ENCODE peak calls at places on chromosomes 6 and 20, in eight cellular contexts. V is ovary, F is HL-60, W is choroid plexus epithelial cell, Q is fibroblast of mammary gland, E is IMR-90, L is heart left ventricle, B is Caco-2. N is an unnamed sample.

GRCh38 chr6:854405-855073 is 161.6 kb upstream of the EXOC2 start:
- DNase-seq in V (no peak), F (no peak), W (peak), Q (no peak), E (peak), L (no peak), B (no peak), N (peak)

GRCh38 chr6:36697481-36697903 is at the start of gene RAB44:
- DNase-seq in V (no peak), F (peak), W (no peak), Q (no peak), E (no peak), L (no peak), B (peak), N (no peak)

GRCh38 chr20:31967830-31968249 is at the start of gene XKR7:
- DNase-seq in V (no peak), F (peak), W (no peak), Q (no peak), E (no peak), L (no peak), B (no peak), N (no peak)

GRCh38 chr6:28333599-28334018 is 2.3 kb downstream of the ZSCAN31 start:
- DNase-seq in V (no peak), F (no peak), W (no peak), Q (no peak), E (no peak), L (no peak), B (no peak), N (no peak)

GRCh38 chr6:67790569-67790968 is 844.5 kb upstream of the ADGRB3 start:
- DNase-seq in V (no peak), F (no peak), W (no peak), Q (no peak), E (no peak), L (no peak), B (no peak), N (no peak)

GRCh38 chr6:35392111-35392702 is 49.8 kb downstream of the PPARD start:
- DNase-seq in V (peak), F (no peak), W (no peak), Q (no peak), E (no peak), L (peak), B (no peak), N (no peak)

GRCh38 chr6:43670623-43670986 is 17.0 kb downstream of the MRPS18A start:
- DNase-seq in V (no peak), F (no peak), W (no peak), Q (no peak), E (no peak), L (no peak), B (no peak), N (no peak)

GRCh38 chr6:131182991-131183425 is 47.7 kb downstream of the AKAP7 start:
- DNase-seq in V (no peak), F (peak), W (peak), Q (peak), E (peak), L (no peak), B (no peak), N (no peak)

GRCh38 chr6:118992186-118992795 is 57.3 kb upstream of the MCM9 start:
- DNase-seq in V (no peak), F (no peak), W (no peak), Q (no peak), E (no peak), L (no peak), B (no peak), N (no peak)

GRCh38 chr6:104789770-104790190 is 69.9 kb downstream of the HACE1 start:
- DNase-seq in V (no peak), F (no peak), W (peak), Q (peak), E (peak), L (no peak), B (no peak), N (peak)

GRCh38 chr6:31114970-31115849 is 610 bp downstream of the PSORS1C1 start:
- DNase-seq in V (no peak), F (no peak), W (peak), Q (peak), E (peak), L (no peak), B (no peak), N (no peak)

GRCh38 chr6:3422457-3422816 is 34.4 kb downstream of the SLC22A23 start:
- DNase-seq in V (no peak), F (no peak), W (no peak), Q (no peak), E (no peak), L (no peak), B (no peak), N (no peak)

GRCh38 chr6:93059911-93060310 is 359.4 kb downstream of the EPHA7 start:
- DNase-seq in V (no peak), F (no peak), W (no peak), Q (no peak), E (no peak), L (no peak), B (no peak), N (no peak)

GRCh38 chr6:164336455-164336854 is 921.9 kb downstream of the QKI start:
- DNase-seq in V (no peak), F (no peak), W (no peak), Q (peak), E (no peak), L (no peak), B (no peak), N (no peak)

GRCh38 chr6:127554435-127555006 is 22.5 kb upstream of the C6orf58 start:
- DNase-seq in V (no peak), F (peak), W (peak), Q (peak), E (peak), L (no peak), B (no peak), N (no peak)

GRCh38 chr6:7243188-7243942 is 69.6 kb downstream of the SSR1 start:
- DNase-seq in V (no peak), F (peak), W (peak), Q (peak), E (peak), L (peak), B (peak), N (no peak)

GRCh38 chr6:125001684-125002083 is 39.4 kb downstream of the RNF217 start:
- DNase-seq in V (no peak), F (no peak), W (no peak), Q (no peak), E (no peak), L (no peak), B (no peak), N (no peak)

GRCh38 chr20:17611540-17612286 is 41.8 kb downstream of the DSTN start:
- DNase-seq in V (no peak), F (no peak), W (peak), Q (peak), E (no peak), L (no peak), B (peak), N (no peak)

GRCh38 chr6:30770164-30770563 is 25.8 kb upstream of the IER3 start:
- DNase-seq in V (no peak), F (no peak), W (no peak), Q (peak), E (peak), L (no peak), B (no peak), N (no peak)

GRCh38 chr20:33710681-33711445 is 9.2 kb downstream of the PXMP4 start:
- DNase-seq in V (no peak), F (no peak), W (no peak), Q (no peak), E (no peak), L (no peak), B (no peak), N (no peak)

GRCh38 chr20:41892031-41892430 is 273.9 kb upstream of the CHD6 start:
- DNase-seq in V (no peak), F (no peak), W (no peak), Q (no peak), E (no peak), L (no peak), B (no peak), N (no peak)

GRCh38 chr6:7126759-7127158 is 19.0 kb downstream of the RREB1 start:
- DNase-seq in V (no peak), F (peak), W (no peak), Q (no peak), E (no peak), L (no peak), B (no peak), N (no peak)

GRCh38 chr6:85669735-85670194 is 27.1 kb upstream of the SYNCRIP start:
- DNase-seq in V (no peak), F (peak), W (peak), Q (peak), E (peak), L (no peak), B (no peak), N (no peak)

GRCh38 chr6:132961610-132962009 is 147.2 kb downstream of the RPS12 start:
- DNase-seq in V (no peak), F (no peak), W (no peak), Q (no peak), E (no peak), L (no peak), B (no peak), N (no peak)

GRCh38 chr6:132962936-132963579 is 148.7 kb downstream of the RPS12 start:
- DNase-seq in V (peak), F (peak), W (peak), Q (peak), E (peak), L (peak), B (peak), N (peak)

GRCh38 chr6:132961122-132961521 is 146.8 kb downstream of the RPS12 start:
- DNase-seq in V (no peak), F (no peak), W (peak), Q (peak), E (peak), L (no peak), B (no peak), N (peak)

GRCh38 chr6:132960720-132961119 is 146.4 kb downstream of the RPS12 start:
- DNase-seq in V (no peak), F (no peak), W (no peak), Q (no peak), E (no peak), L (no peak), B (no peak), N (no peak)

DNA sequence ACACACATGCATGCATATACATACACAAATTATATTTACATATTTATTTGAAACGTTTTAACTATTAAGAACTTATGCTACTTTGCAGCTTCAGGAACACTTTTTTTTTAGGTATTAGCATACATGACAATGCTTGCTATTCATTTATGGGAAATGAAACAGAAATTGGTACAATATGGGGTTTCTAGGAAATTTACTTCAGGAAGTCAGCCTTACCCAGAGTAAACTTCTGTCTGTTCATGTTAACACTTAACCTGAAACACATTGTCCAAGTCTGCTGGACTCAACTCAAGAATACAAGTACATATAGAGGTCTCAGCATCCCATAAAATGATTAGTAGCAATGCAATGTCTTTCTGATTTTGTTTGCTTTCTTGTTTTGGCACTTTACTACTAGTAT is 145.6 kb downstream of the RPS12 start:
- DNase-seq in V (no peak), F (no peak), W (no peak), Q (no peak), E (no peak), L (no peak), B (no peak), N (no peak)
- H3K4me3 ChIP-seq in V (no peak), F (no peak), W (no peak), Q (no peak), E (no peak), L (no peak), B (no peak), N (no peak)

GRCh38 chr6:157946865-157947532 is 34.7 kb upstream of the SYNJ2 start:
- DNase-seq in V (no peak), F (peak), W (peak), Q (peak), E (peak), L (no peak), B (no peak), N (no peak)
- TF ChIP-seq CTCF in V (peak), F (peak), W (peak), Q (peak), E (peak), L (peak), B (peak), N (peak)

GRCh38 chr20:21511485-21511849 is 2.4 kb downstream of the NKX2-2 start:
- DNase-seq in V (no peak), F (no peak), W (no peak), Q (no peak), E (no peak), L (no peak), B (no peak), N (no peak)

GRCh38 chr20:21513181-21513663 is 642 bp downstream of the NKX2-2 start:
- DNase-seq in V (no peak), F (no peak), W (no peak), Q (no peak), E (no peak), L (no peak), B (no peak), N (no peak)

GRCh38 chr20:21510995-21511394 is 2.9 kb downstream of the NKX2-2 start:
- DNase-seq in V (no peak), F (no peak), W (no peak), Q (no peak), E (no peak), L (no peak), B (no peak), N (no peak)

GRCh38 chr20:21512634-21513180 is 1.2 kb downstream of the NKX2-2 start:
- DNase-seq in V (no peak), F (no peak), W (no peak), Q (no peak), E (no peak), L (no peak), B (no peak), N (no peak)

DNA sequence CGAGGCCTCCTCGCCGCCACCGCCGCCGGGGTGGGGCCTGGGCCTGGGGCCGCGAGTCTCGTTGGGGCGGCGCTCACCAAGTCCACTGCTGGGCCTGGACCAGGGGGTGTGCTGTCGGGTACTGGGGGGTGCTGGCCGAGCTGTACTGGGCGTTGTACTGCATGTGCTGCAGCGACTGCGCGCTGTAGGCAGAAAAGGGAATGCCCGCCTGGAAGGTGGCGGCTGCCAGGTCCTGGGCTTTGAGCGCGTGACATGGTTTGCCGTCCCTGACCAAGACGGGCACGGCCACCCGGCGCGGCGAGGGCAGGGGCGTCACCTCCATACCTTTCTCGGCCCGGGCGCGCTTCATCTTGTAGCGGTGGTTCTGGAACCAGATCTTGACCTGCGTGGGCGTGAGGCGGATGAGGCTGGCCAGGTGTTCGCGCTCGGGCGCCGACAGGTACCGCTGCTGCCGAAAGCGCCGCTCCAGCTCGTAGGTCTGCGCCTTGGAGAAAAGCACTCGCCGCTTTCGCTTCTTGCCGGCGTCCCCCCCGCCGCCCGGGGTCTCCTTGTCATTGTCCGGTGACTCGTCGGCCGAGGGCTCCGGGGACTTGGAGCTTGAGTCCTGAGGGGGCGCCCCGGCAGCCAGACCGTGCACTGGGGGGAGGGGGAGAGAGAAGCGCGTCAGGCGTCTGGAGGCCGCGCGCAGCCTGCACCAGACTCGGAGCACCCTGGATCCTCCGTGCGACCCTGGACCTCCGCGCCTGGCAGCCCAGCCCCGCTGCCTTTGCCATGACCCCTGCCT is 1.8 kb downstream of the NKX2-2 start:
- DNase-seq in V (no peak), F (no peak), W (no peak), Q (no peak), E (no peak), L (no peak), B (no peak), N (no peak)
- H3K4me3 ChIP-seq in V (no peak), F (no peak), W (no peak), Q (no peak), E (peak), L (peak), B (no peak), N (peak)

GRCh38 chr6:139996253-139996834 is 621.9 kb upstream of the CITED2 start:
- DNase-seq in V (no peak), F (peak), W (peak), Q (no peak), E (no peak), L (no peak), B (peak), N (no peak)
- TF ChIP-seq CTCF in V (no peak), F (no peak), W (no peak), Q (no peak), E (peak), L (no peak), B (peak), N (no peak)

GRCh38 chr6:42441059-42441471 is 10.7 kb downstream of the TRERF1 start:
- DNase-seq in V (peak), F (no peak), W (peak), Q (peak), E (peak), L (no peak), B (no peak), N (no peak)

GRCh38 chr6:42441661-42442081 is 10.1 kb downstream of the TRERF1 start:
- DNase-seq in V (no peak), F (no peak), W (no peak), Q (no peak), E (peak), L (no peak), B (no peak), N (no peak)

GRCh38 chr6:42440027-42440426 is 11.7 kb downstream of the TRERF1 start:
- DNase-seq in V (no peak), F (no peak), W (peak), Q (no peak), E (peak), L (no peak), B (no peak), N (no peak)

GRCh38 chr6:42446370-42446769 is 5.4 kb downstream of the TRERF1 start:
- DNase-seq in V (no peak), F (no peak), W (no peak), Q (no peak), E (no peak), L (no peak), B (no peak), N (no peak)

DNA sequence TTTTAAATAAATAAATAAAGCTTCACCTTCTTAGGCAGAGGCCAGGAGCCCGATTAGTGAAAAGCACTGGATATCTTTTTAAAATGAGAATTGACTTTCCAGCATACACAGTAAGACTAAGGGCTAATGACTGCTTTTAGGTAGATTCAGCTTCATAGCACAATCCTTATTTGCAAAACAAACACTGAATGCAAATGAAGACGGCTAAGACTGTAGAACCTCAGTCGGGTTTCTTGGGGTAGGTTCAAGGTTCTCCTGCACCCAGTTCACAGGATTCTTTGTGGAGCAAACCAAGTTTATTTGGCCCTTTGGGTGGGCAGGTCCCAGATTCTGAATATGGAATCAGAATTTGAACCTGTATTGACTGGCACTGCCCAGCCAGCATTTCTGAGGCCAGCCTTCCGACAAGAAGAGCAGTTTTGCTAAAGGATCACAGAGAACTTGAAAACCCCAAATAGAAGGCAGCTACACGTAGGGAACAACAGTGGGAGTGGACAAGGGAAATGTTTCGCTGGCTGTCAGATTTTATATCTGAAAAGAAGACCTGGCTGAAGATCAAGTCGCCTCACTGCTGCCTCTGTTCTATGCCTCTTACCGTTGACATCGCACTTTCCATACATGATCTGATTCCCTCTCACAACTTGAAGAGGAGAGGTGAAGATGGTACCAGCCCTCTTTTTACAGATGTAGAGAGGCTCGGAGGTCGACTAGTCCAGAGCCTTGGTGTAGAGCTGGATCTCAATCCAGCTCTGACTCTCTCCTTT is 8.2 kb downstream of the TRERF1 start:
- DNase-seq in V (no peak), F (no peak), W (no peak), Q (no peak), E (no peak), L (no peak), B (no peak), N (no peak)
- H3K4me3 ChIP-seq in V (no peak), F (no peak), W (no peak), Q (no peak), E (no peak), L (no peak), B (no peak), N (no peak)

GRCh38 chr6:54697423-54697822 is 149.1 kb upstream of the FAM83B start:
- DNase-seq in V (no peak), F (no peak), W (peak), Q (peak), E (peak), L (no peak), B (no peak), N (no peak)
- TF ChIP-seq CTCF in V (no peak), F (no peak), W (peak), Q (peak), E (peak), L (no peak), B (peak), N (peak)

GRCh38 chr6:148831064-148831463 is 84.2 kb downstream of the UST start:
- DNase-seq in V (no peak), F (no peak), W (no peak), Q (no peak), E (no peak), L (no peak), B (no peak), N (no peak)
- H3K4me3 ChIP-seq in V (no peak), F (no peak), W (no peak), Q (no peak), E (no peak), L (no peak), B (no peak), N (no peak)

GRCh38 chr6:32894085-32895005 is 40.4 kb downstream of the PSMB9 start:
- DNase-seq in V (peak), F (peak), W (peak), Q (peak), E (peak), L (peak), B (peak), N (peak)
- TF ChIP-seq CTCF in V (no peak), F (no peak), W (no peak), Q (no peak), E (no peak), L (no peak), B (no peak), N (no peak)